ENCODE peak calls at places on chromosomes 12 and 14, in seven cellular contexts. M is left ventricle myocardium inferior; P is cardiac muscle cell; X is CD4-positive, CD25-positive, alpha-beta regulatory T cell; Q is DND-41; O is GM23338; T is AG04450. Z is an unnamed sample.

GRCh38 chr12:14280921-14281320 is 84.6 kb upstream of the ATF7IP start:
- DNase-seq in M (no peak), P (no peak), X (no peak), Q (no peak), O (no peak), T (no peak), Z (no peak)

GRCh38 chr14:97053941-97054340 is 256.8 kb downstream of the VRK1 start:
- DNase-seq in M (no peak), P (no peak), X (no peak), Q (no peak), O (no peak), T (no peak), Z (no peak)

GRCh38 chr12:18589316-18589715 is 148.5 kb downstream of the PLCZ1 start:
- DNase-seq in M (no peak), P (peak), X (no peak), Q (no peak), O (peak), T (no peak), Z (no peak)

GRCh38 chr12:118282767-118283166 is 89.9 kb downstream of the TAOK3 start:
- DNase-seq in M (no peak), P (no peak), X (no peak), Q (no peak), O (no peak), T (no peak), Z (no peak)

GRCh38 chr12:115375188-115375991 is 691.4 kb upstream of the TBX3 start:
- DNase-seq in M (no peak), P (peak), X (no peak), Q (peak), O (no peak), T (no peak), Z (peak)

GRCh38 chr12:16352481-16352880 is 5.0 kb downstream of the MGST1 start:
- DNase-seq in M (no peak), P (peak), X (no peak), Q (no peak), O (no peak), T (no peak), Z (no peak)

GRCh38 chr12:52279683-52280318 is 5.4 kb downstream of the KRT86 start:
- DNase-seq in M (no peak), P (peak), X (no peak), Q (no peak), O (no peak), T (no peak), Z (peak)

GRCh38 chr14:74949211-74949610 is 6.2 kb downstream of the PGF start:
- DNase-seq in M (no peak), P (no peak), X (no peak), Q (no peak), O (no peak), T (no peak), Z (no peak)

GRCh38 chr12:110279976-110280783 is 867 bp upstream of the ATP2A2 start:
- DNase-seq in M (peak), P (no peak), X (peak), Q (no peak), O (peak), T (no peak), Z (no peak)

GRCh38 chr14:76181546-76181945 is 29.8 kb downstream of the GPATCH2L start:
- DNase-seq in M (no peak), P (peak), X (no peak), Q (no peak), O (peak), T (no peak), Z (no peak)

GRCh38 chr14:61476737-61477410 is 155.5 kb downstream of the PRKCH start:
- DNase-seq in M (no peak), P (peak), X (peak), Q (peak), O (no peak), T (peak), Z (peak)

GRCh38 chr12:132069336-132069985 is 74.7 kb downstream of the DDX51 start:
- DNase-seq in M (no peak), P (no peak), X (no peak), Q (no peak), O (no peak), T (no peak), Z (no peak)

GRCh38 chr14:32012062-32012461 is 65.0 kb upstream of the ARHGAP5 start:
- DNase-seq in M (no peak), P (peak), X (no peak), Q (no peak), O (no peak), T (no peak), Z (no peak)

GRCh38 chr12:31517994-31518393 is 72.9 kb downstream of the DENND5B start:
- DNase-seq in M (no peak), P (no peak), X (no peak), Q (no peak), O (no peak), T (no peak), Z (no peak)

GRCh38 chr14:50039734-50040400 is 76.5 kb downstream of the VCPKMT start:
- DNase-seq in M (peak), P (peak), X (no peak), Q (peak), O (no peak), T (no peak), Z (no peak)

GRCh38 chr14:98208074-98208675 is 1063.8 kb downstream of the BCL11B start:
- DNase-seq in M (no peak), P (no peak), X (no peak), Q (peak), O (no peak), T (no peak), Z (no peak)

GRCh38 chr14:102933618-102934231 is 11.3 kb downstream of the AMN start:
- DNase-seq in M (no peak), P (no peak), X (no peak), Q (no peak), O (no peak), T (no peak), Z (no peak)

GRCh38 chr12:122955151-122955550 is 11.1 kb downstream of the ABCB9 start:
- DNase-seq in M (no peak), P (no peak), X (no peak), Q (no peak), O (no peak), T (no peak), Z (no peak)

GRCh38 chr12:55930771-55931316 is at the start of gene DGKA:
- DNase-seq in M (peak), P (peak), X (peak), Q (peak), O (peak), T (peak), Z (no peak)

GRCh38 chr12:627285-627684 is 36.0 kb downstream of the NINJ2 start:
- DNase-seq in M (no peak), P (no peak), X (no peak), Q (no peak), O (no peak), T (no peak), Z (no peak)

GRCh38 chr12:632102-632696 is 31.0 kb downstream of the NINJ2 start:
- DNase-seq in M (no peak), P (peak), X (no peak), Q (no peak), O (peak), T (peak), Z (peak)

GRCh38 chr12:627863-628805 is 35.1 kb downstream of the NINJ2 start:
- DNase-seq in M (no peak), P (no peak), X (no peak), Q (no peak), O (no peak), T (no peak), Z (no peak)

GRCh38 chr12:633731-634130 is 29.5 kb downstream of the NINJ2 start:
- DNase-seq in M (no peak), P (no peak), X (no peak), Q (no peak), O (no peak), T (no peak), Z (no peak)

GRCh38 chr12:630656-631632 is 32.3 kb downstream of the NINJ2 start:
- DNase-seq in M (peak), P (no peak), X (peak), Q (peak), O (peak), T (no peak), Z (no peak)
- H3K4me3 ChIP-seq in M (peak), P (no peak), X (peak), Q (peak), O (peak), T (no peak), Z (no peak)

GRCh38 chr14:21070610-21071224 is 613 bp downstream of the ARHGEF40 start:
- DNase-seq in M (peak), P (peak), X (no peak), Q (no peak), O (peak), T (no peak), Z (no peak)

GRCh38 chr14:21070083-21070609 is at the start of gene ARHGEF40:
- DNase-seq in M (peak), P (peak), X (no peak), Q (no peak), O (peak), T (no peak), Z (no peak)

GRCh38 chr14:21069388-21070082 is 569 bp upstream of the ARHGEF40 start:
- DNase-seq in M (peak), P (peak), X (no peak), Q (no peak), O (peak), T (no peak), Z (no peak)

GRCh38 chr14:21066882-21067502 is 3.1 kb upstream of the ARHGEF40 start:
- DNase-seq in M (no peak), P (no peak), X (no peak), Q (no peak), O (peak), T (no peak), Z (no peak)

GRCh38 chr14:21068521-21069387 is 1.4 kb upstream of the ARHGEF40 start:
- DNase-seq in M (peak), P (peak), X (peak), Q (peak), O (peak), T (no peak), Z (no peak)
- H3K4me3 ChIP-seq in M (peak), P (peak), X (peak), Q (no peak), O (peak), T (peak), Z (peak)

DNA sequence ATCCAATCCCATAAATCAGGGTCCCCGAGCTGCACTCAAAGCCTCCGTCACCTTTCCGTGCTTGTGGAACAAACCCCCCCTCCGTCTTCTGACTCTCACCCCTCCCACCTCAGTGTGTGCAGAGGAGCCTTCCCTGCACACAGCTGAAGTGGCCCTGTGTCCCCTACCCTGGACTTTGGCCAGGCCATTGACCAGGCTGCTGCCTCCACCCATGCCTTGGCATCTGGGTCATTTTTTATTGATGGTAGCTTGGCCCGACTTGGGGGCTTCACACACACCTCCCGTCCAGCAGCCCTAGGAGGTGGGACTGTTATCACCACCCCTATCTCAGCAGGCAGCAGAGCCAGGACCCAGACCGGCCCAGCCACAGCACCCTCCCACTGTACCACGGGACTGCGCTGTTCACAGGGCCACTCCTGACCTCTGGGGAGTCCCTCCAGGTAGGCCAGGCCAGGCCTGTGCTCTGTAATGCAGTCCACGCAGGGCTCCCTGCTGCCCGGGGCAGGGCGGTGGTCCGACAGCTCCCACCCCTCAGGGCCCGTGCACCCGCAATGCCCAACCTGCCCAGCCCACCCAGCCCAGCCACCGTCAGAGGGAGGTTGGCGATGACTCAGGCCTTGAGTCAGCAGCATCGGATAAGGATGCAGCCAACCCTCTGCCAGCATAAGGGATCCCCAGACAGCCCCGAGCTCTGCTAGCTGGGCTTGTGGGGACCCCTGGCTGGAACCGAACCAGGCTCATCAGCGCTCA is 9.2 kb upstream of the INF2 start:
- DNase-seq in M (peak), P (peak), X (no peak), Q (no peak), O (no peak), T (no peak), Z (no peak)
- H3K4me3 ChIP-seq in M (no peak), P (no peak), X (no peak), Q (no peak), O (no peak), T (peak), Z (peak)

GRCh38 chr12:121925361-121925725 is 7.0 kb downstream of the CFAP251 start:
- DNase-seq in M (no peak), P (peak), X (no peak), Q (no peak), O (no peak), T (no peak), Z (no peak)
- H3K4me3 ChIP-seq in M (peak), P (no peak), X (no peak), Q (no peak), O (peak), T (peak), Z (no peak)

DNA sequence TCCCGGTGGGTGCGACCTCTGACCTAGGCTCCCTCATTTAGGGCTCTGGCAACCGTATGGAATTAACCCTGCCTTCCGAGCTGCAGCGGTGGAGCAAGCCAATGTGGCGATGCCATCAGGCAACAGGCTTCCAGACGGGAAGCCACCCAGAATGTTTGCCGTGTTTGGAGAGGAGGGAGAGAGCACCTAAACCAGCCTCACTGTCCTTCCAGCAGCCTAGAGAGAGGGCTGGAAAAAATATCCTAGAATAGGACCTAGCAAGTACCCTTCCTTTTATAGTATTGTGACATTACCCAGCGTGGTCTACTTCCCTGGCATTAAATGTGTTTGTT is 287 bp upstream of the SLC2A13 start:
- DNase-seq in M (no peak), P (peak), X (no peak), Q (no peak), O (no peak), T (no peak), Z (no peak)
- H3K4me3 ChIP-seq in M (peak), P (peak), X (peak), Q (no peak), O (peak), T (peak), Z (peak)

DNA sequence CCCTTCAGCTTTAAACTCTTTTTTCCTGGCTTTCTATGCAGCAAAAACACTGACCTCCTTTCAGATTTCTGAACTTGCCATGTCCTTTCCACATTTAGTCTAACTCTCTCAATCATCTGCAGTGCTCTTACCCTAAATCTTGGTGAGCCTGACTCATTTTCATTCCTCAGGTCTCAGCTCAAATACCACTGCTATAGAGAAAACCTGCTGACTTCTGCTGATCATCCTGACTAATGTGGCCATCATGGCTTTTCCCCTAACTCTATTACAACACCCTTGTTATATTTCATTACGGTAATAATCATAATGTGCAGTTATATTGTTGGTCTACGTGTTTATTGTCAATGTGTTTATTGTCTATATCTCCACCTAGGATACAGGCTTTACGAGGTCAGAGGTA is 207.3 kb upstream of the OR4E1 start:
- DNase-seq in M (no peak), P (no peak), X (no peak), Q (no peak), O (no peak), T (no peak), Z (no peak)
- H3K4me3 ChIP-seq in M (no peak), P (no peak), X (no peak), Q (no peak), O (no peak), T (no peak), Z (no peak)

DNA sequence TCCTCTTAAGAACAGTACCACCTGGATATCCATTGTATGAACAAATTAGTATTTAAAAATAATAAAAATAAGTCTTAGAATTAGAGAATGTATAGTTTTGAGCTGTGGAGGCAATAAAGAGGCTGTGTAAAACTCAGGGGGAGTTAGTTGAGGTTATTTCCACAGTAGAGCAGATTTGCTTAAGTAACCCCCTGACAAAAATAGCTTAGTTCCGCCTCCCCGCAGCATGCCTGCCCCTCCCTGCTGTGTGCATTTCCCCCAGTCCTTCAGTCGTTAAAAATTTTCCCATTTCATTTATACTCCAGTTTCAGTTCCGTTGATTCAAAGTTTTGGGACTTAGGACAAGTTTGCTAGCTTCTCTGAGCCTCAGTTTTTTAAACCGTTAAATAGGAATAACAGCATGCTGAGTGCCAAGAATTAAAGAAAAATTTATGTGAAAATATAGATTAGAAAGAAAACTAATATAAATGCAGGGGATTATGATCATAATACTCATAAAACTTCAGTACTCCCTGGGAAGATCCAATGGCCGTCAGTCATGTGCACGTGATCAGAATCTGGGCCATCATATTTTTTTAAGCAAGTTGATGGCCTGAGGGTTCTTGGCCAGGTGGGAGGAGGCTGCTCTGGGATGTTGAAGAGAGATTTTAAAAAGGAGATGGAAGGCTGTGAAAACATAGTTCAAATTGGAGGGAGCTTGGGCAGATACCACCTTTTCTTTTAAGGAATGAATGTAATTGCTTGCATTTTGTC is 14.5 kb upstream of the SLC38A2 start:
- DNase-seq in M (peak), P (peak), X (no peak), Q (no peak), O (peak), T (no peak), Z (no peak)
- H3K4me3 ChIP-seq in M (peak), P (no peak), X (no peak), Q (no peak), O (peak), T (peak), Z (no peak)

DNA sequence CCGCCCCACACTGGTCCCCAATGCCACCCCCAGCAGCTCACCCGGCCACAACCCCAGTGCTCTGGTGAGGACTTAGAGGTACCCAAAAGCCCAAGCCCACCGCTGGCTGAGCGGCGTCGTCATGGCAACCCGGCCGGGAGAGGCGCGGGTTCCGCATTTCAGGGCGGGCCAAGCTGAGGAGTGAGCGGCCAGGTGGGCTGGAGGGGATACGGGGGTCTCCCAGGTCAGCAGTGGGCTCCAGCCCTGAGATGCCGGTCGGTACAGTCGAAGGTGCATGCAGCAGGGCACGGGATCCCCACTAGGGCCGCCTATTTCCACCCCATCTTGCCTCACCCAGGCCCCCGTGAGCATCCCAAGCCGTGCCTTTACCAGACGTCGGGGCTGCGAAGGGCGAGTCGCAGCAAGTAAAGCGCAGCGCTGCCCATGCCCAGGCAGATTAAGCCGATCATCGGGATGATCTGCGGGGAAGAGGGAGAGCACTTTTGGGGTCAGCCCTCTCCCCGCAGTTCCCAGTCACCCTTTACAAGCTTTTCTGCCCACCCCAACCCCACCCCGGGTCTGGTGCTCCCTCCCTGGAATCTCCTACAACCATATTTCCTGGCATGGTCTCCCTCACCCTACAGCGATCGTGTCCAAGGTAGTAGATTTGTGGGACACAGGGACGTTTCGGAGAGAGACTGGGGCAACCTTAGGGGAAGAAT is 6.9 kb downstream of the SHMT2 start:
- DNase-seq in M (no peak), P (no peak), X (no peak), Q (no peak), O (peak), T (no peak), Z (no peak)
- H3K4me3 ChIP-seq in M (peak), P (no peak), X (no peak), Q (no peak), O (peak), T (no peak), Z (no peak)